ENCODE peak calls at places on chromosome 7, in four cellular contexts. Y is heart left ventricle, X is heart right ventricle, S is kidney. I is an unnamed sample.

GRCh38 chr7:72493850-72494661 is 81.9 kb upstream of the CALN1 start:
- DNase-seq in Y (peak; percentile 32), X (peak; percentile 56), S (no peak), I (peak; percentile 51)

GRCh38 chr7:48962821-48963505 is 38.6 kb downstream of the CDC14C start:
- DNase-seq in Y (no peak), X (no peak), S (no peak), I (no peak)

GRCh38 chr7:16801111-16801542 is 3.7 kb downstream of the AGR2 start:
- DNase-seq in Y (no peak), X (no peak), S (no peak), I (no peak)

GRCh38 chr7:133829336-133829897 is 297.7 kb upstream of the LRGUK start:
- DNase-seq in Y (no peak), X (no peak), S (no peak), I (no peak)

GRCh38 chr7:7923818-7924217 is 44.8 kb upstream of the GLCCI1 start:
- DNase-seq in Y (no peak), X (no peak), S (no peak), I (no peak)

GRCh38 chr7:6205921-6206660 is 66.3 kb downstream of the CYTH3 start:
- DNase-seq in Y (no peak), X (no peak), S (no peak), I (no peak)

GRCh38 chr7:40551685-40552576 is 417.1 kb downstream of the SUGCT start:
- DNase-seq in Y (no peak), X (no peak), S (no peak), I (no peak)

GRCh38 chr7:135239263-135239662 is 5.6 kb downstream of the STRA8 start:
- DNase-seq in Y (no peak), X (no peak), S (no peak), I (no peak)

GRCh38 chr7:120989571-120990220 is 1.2 kb downstream of the CPED1 start:
- DNase-seq in Y (peak; percentile 37), X (peak; percentile 34), S (peak; percentile 68), I (no peak)

DNA sequence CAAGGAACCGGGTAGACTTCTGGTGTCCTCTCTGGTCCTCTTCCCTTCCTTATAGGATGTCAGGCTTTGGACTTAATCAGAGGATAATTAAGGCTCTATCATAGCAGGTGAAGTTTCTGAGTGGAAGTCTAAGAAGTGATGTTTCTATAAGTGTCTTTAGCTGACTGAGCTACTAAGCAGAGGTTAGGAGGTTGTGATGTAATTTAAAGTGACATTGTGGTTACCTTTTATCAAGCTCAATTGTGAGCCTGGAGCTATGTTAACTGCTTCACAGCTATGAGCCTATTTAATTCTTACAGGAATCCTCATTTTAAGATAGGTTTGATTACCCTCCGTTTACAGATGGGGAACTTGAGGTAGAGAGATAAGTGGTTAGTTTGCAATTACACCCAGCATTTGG is 365.1 kb downstream of the AUTS2 start:
- DNase-seq in Y (no peak), X (no peak), S (no peak), I (no peak)
- H3K4me1 ChIP-seq in Y (peaks cover 36% of the 10 kb centered on the region), X (peaks cover 31% of the 10 kb centered on the region), S (peaks cover 11% of the 10 kb centered on the region), I (no peaks in the 10 kb centered on the region)

GRCh38 chr7:158741294-158741666 is 36.7 kb upstream of the NCAPG2 start:
- DNase-seq in Y (no peak), X (no peak), S (no peak), I (no peak)

GRCh38 chr7:158744070-158744469 is 39.5 kb upstream of the NCAPG2 start:
- DNase-seq in Y (no peak), X (no peak), S (no peak), I (no peak)

GRCh38 chr7:158745057-158745715 is 40.6 kb upstream of the NCAPG2 start:
- DNase-seq in Y (no peak), X (no peak), S (no peak), I (no peak)

GRCh38 chr7:158742065-158742821 is 37.6 kb upstream of the NCAPG2 start:
- DNase-seq in Y (no peak), X (no peak), S (no peak), I (no peak)

GRCh38 chr7:158743219-158743618 is 38.6 kb upstream of the NCAPG2 start:
- DNase-seq in Y (no peak), X (no peak), S (no peak), I (no peak)
- H3K4me1 ChIP-seq in Y (no peaks in the 10 kb centered on the region), X (no peaks in the 10 kb centered on the region), S (no peaks in the 10 kb centered on the region), I (no peaks in the 10 kb centered on the region)

GRCh38 chr7:18700147-18700546 is 204.6 kb downstream of the HDAC9 start:
- DNase-seq in Y (no peak), X (no peak), S (no peak), I (no peak)
- H3K4me1 ChIP-seq in Y (no peaks in the 10 kb centered on the region), X (no peaks in the 10 kb centered on the region), S (no peaks in the 10 kb centered on the region), I (no peaks in the 10 kb centered on the region)

GRCh38 chr7:18534481-18534880 is 38.9 kb downstream of the HDAC9 start:
- DNase-seq in Y (no peak), X (no peak), S (no peak), I (no peak)

GRCh38 chr7:18535811-18536413 is 40.4 kb downstream of the HDAC9 start:
- DNase-seq in Y (no peak), X (no peak), S (no peak), I (no peak)

GRCh38 chr7:18541189-18541870 is 45.8 kb downstream of the HDAC9 start:
- DNase-seq in Y (peak; percentile 69), X (peak; percentile 55), S (peak; percentile 84), I (no peak)

GRCh38 chr7:18541871-18542212 is 46.3 kb downstream of the HDAC9 start:
- DNase-seq in Y (no peak), X (no peak), S (no peak), I (no peak)

GRCh38 chr7:18538554-18539250 is 43.2 kb downstream of the HDAC9 start:
- DNase-seq in Y (no peak), X (no peak), S (no peak), I (no peak)
- H3K4me1 ChIP-seq in Y (peaks cover 17% of the 10 kb centered on the region), X (peaks cover 26% of the 10 kb centered on the region), S (peaks cover 3% of the 10 kb centered on the region), I (no peaks in the 10 kb centered on the region)

GRCh38 chr7:139720705-139721231 is 57.0 kb downstream of the HIPK2 start:
- DNase-seq in Y (no peak), X (no peak), S (no peak), I (no peak)
- H3K4me1 ChIP-seq in Y (peaks cover 31% of the 10 kb centered on the region), X (peaks cover 55% of the 10 kb centered on the region), S (peaks cover 22% of the 10 kb centered on the region), I (peaks cover 15% of the 10 kb centered on the region)

GRCh38 chr7:13151982-13152381 is 464.5 kb downstream of the ARL4A start:
- DNase-seq in Y (no peak), X (no peak), S (no peak), I (no peak)

GRCh38 chr7:13161125-13161524 is 473.7 kb downstream of the ARL4A start:
- DNase-seq in Y (no peak), X (no peak), S (no peak), I (no peak)

GRCh38 chr7:13159467-13160184 is 472.2 kb downstream of the ARL4A start:
- DNase-seq in Y (no peak), X (no peak), S (no peak), I (no peak)

DNA sequence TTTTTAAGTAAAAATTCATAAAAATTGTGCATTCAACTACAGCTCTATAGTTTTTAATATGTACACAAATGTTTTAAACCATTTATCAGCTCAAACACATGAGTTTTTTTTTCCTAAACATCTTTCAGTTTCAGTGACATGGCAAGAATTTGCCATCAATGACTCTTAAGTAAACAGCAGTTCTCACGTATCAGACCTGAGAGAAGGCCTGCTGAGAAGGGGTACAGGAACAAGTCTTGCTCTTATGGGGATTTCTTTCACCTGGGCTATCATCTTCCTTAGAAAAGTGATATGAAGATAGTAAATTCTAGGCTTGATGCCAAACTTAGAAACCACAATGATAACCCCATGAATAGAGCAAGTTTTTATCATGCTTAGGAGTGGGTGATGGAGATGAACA is 467.8 kb downstream of the ARL4A start:
- DNase-seq in Y (no peak), X (no peak), S (no peak), I (no peak)
- H3K4me1 ChIP-seq in Y (no peaks in the 10 kb centered on the region), X (no peaks in the 10 kb centered on the region), S (no peaks in the 10 kb centered on the region), I (no peaks in the 10 kb centered on the region)

DNA sequence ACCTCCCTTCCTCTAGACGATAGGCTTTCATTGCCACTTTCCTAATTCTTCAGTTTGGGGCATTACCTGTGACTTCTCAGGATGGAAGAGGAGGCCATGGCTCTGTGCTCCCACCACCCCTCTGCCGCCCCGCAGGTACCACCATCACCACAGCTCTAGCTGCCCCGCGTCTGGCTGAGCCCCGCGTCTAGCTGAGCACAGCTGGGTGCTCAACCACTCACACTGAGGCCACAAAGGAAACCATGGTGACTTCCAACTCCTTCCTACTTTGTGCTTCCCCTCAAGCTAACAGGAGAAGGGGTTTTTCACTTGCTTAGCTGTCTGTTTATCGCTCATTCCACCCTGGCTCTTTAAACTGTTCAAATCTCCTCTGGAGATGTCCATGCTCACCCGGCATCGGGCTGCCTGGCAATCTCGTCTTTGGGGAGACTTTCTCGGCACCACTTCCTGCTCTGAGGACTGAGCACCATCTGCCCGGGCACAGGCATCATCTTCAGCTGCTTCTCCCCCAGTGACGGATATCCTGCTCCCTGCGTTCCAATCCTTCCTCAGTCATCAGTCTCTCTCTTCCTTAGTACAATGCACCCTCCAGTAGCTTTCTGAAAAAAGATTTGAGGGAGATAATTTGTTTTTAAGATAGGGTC is 59.4 kb downstream of the MAD1L1 start:
- DNase-seq in Y (no peak), X (no peak), S (no peak), I (no peak)
- H3K4me1 ChIP-seq in Y (peaks cover 20% of the 10 kb centered on the region), X (peaks cover 30% of the 10 kb centered on the region), S (peaks cover 10% of the 10 kb centered on the region), I (no peaks in the 10 kb centered on the region)